ENCODE peak calls at places on chromosome 7, in five cellular contexts. Q is ureter, F is psoas muscle, N is AML-193, Z is CMK. M is an unnamed sample.

GRCh38 chr7:42858570-42858969 is 53.3 kb downstream of the C7orf25 start:
- DNase-seq in Q (no peak), F (no peak), N (no peak), Z (no peak), M (no peak)

GRCh38 chr7:50921114-50921513 is 138.4 kb upstream of the GRB10 start:
- DNase-seq in Q (no peak), F (no peak), N (no peak), Z (no peak), M (no peak)

GRCh38 chr7:47827321-47827720 is 120.9 kb downstream of the PKD1L1 start:
- DNase-seq in Q (no peak), F (no peak), N (no peak), Z (no peak), M (no peak)

GRCh38 chr7:95607477-95608010 is 11.2 kb upstream of the PDK4 start:
- DNase-seq in Q (no peak), F (peak), N (no peak), Z (no peak), M (no peak)

GRCh38 chr7:1854521-1855395 is 184.7 kb downstream of the ELFN1 start:
- DNase-seq in Q (peak), F (peak), N (no peak), Z (peak), M (peak)

GRCh38 chr7:132773527-132773956 is 197.3 kb upstream of the PLXNA4 start:
- DNase-seq in Q (no peak), F (no peak), N (no peak), Z (no peak), M (no peak)

GRCh38 chr7:120021085-120021484 is 251.9 kb upstream of the KCND2 start:
- DNase-seq in Q (no peak), F (no peak), N (no peak), Z (no peak), M (no peak)

GRCh38 chr7:99098317-99098823 is 45.5 kb downstream of the SMURF1 start:
- DNase-seq in Q (no peak), F (no peak), N (no peak), Z (no peak), M (no peak)

GRCh38 chr7:73865738-73866445 is 4.9 kb downstream of the TMEM270 start:
- DNase-seq in Q (no peak), F (peak), N (peak), Z (no peak), M (no peak)

GRCh38 chr7:37108615-37109014 is 340.0 kb downstream of the ELMO1 start:
- DNase-seq in Q (no peak), F (no peak), N (no peak), Z (no peak), M (no peak)

GRCh38 chr7:1692500-1693418 is 22.7 kb downstream of the ELFN1 start:
- DNase-seq in Q (peak), F (peak), N (no peak), Z (no peak), M (no peak)

GRCh38 chr7:140639366-140640053 is 1.1 kb downstream of the DENND2A start:
- DNase-seq in Q (no peak), F (peak), N (no peak), Z (no peak), M (no peak)

GRCh38 chr7:90677742-90678439 is 81.8 kb downstream of the CDK14 start:
- DNase-seq in Q (no peak), F (no peak), N (no peak), Z (no peak), M (no peak)

GRCh38 chr7:5633161-5634106 is 148.0 kb downstream of the RNF216 start:
- DNase-seq in Q (no peak), F (peak), N (no peak), Z (no peak), M (no peak)

GRCh38 chr7:16754869-16755317 is 1.3 kb downstream of the TSPAN13 start:
- DNase-seq in Q (no peak), F (no peak), N (no peak), Z (no peak), M (no peak)

M was measured in Jurkat, Clone E6-1.